ENCODE peak calls at places on chromosome 9, in ten cellular contexts. K, D, A, U, T, L, R, S, F and G are unnamed samples.

GRCh38 chr9:19618816-19619215 is 170.0 kb downstream of the SLC24A2 start:
- DNase-seq in K (no peak), D (no peak), A (no peak), U (no peak), T (no peak), L (no peak), R (peak), S (no peak), F (no peak), G (no peak)

GRCh38 chr9:89617978-89618377 is 13.2 kb downstream of the GADD45G start:
- DNase-seq in K (no peak), D (no peak), A (peak), U (peak), T (no peak), L (no peak), R (no peak), S (no peak), F (no peak), G (no peak)

GRCh38 chr9:18255158-18255629 is 218.8 kb upstream of the ADAMTSL1 start:
- DNase-seq in K (no peak), D (peak), A (peak), U (peak), T (peak), L (peak), R (peak), S (peak), F (peak), G (peak)

GRCh38 chr9:127634698-127635097 is 22.6 kb downstream of the STXBP1 start:
- DNase-seq in K (no peak), D (no peak), A (no peak), U (peak), T (no peak), L (no peak), R (no peak), S (no peak), F (no peak), G (no peak)

GRCh38 chr9:87831159-87831558 is 51.5 kb upstream of the SPATA31E1 start:
- DNase-seq in K (no peak), D (no peak), A (no peak), U (no peak), T (no peak), L (no peak), R (no peak), S (no peak), F (no peak), G (no peak)

GRCh38 chr9:25415723-25416122 is 262.5 kb downstream of the TUSC1 start:
- DNase-seq in K (no peak), D (no peak), A (no peak), U (no peak), T (no peak), L (no peak), R (no peak), S (no peak), F (no peak), G (no peak)

GRCh38 chr9:76374702-76375543 is 19.3 kb downstream of the RFK start:
- DNase-seq in K (no peak), D (peak), A (peak), U (no peak), T (no peak), L (no peak), R (no peak), S (no peak), F (no peak), G (peak)

GRCh38 chr9:137491735-137492432 is 32.8 kb upstream of the NSMF start:
- DNase-seq in K (no peak), D (no peak), A (no peak), U (no peak), T (no peak), L (no peak), R (no peak), S (no peak), F (no peak), G (no peak)

GRCh38 chr9:79134654-79135053 is 437.1 kb upstream of the TLE4 start:
- DNase-seq in K (no peak), D (no peak), A (no peak), U (no peak), T (no peak), L (no peak), R (no peak), S (no peak), F (peak), G (peak)

GRCh38 chr9:96478829-96479371 is 28.9 kb downstream of the HABP4 start:
- DNase-seq in K (no peak), D (no peak), A (no peak), U (no peak), T (no peak), L (no peak), R (no peak), S (no peak), F (peak), G (no peak)

GRCh38 chr9:97911528-97911927 is 10.8 kb downstream of the TRMO start:
- DNase-seq in K (no peak), D (no peak), A (no peak), U (no peak), T (no peak), L (no peak), R (no peak), S (no peak), F (no peak), G (no peak)

GRCh38 chr9:88258012-88258411 is 119.7 kb upstream of the SPATA31C2 start:
- DNase-seq in K (no peak), D (no peak), A (peak), U (no peak), T (no peak), L (no peak), R (no peak), S (no peak), F (peak), G (peak)

GRCh38 chr9:73270967-73271722 is 119.5 kb downstream of the ANXA1 start:
- DNase-seq in K (peak), D (peak), A (no peak), U (no peak), T (no peak), L (no peak), R (no peak), S (no peak), F (peak), G (peak)

GRCh38 chr9:123712399-123712798 is 217.5 kb downstream of the DENND1A start:
- DNase-seq in K (no peak), D (no peak), A (no peak), U (no peak), T (no peak), L (no peak), R (no peak), S (no peak), F (no peak), G (peak)